ENCODE peak calls at places on chromosomes 6 and 20, in ten cellular contexts. A is naive thymus-derived CD8-positive, alpha-beta T cell; J is glutamatergic neuron; I is sciatic nerve; Y is NCI-H524; Q is B cell; K is stomach; C is left kidney; M is amniotic epithelial cell; T is T-cell. B is an unnamed sample.

GRCh38 chr20:62794007-62794724 is 2.1 kb upstream of the MRGBP start:
- DNase-seq in K (peak; percentile 95), M (peak; percentile 89), Y (peak; percentile 72), T (peak; percentile 90), A (peak; percentile 94), Q (peak; percentile 98), C (peak; percentile 97), I (peak; percentile 99), J (peak; percentile 96), B (peak; percentile 95)

GRCh38 chr6:17336425-17336824 is 55.3 kb downstream of the RBM24 start:
- DNase-seq in A (no peak), J (no peak), Y (no peak), Q (no peak), C (no peak), K (no peak), I (no peak), M (no peak), T (no peak), B (no peak)

GRCh38 chr20:16692442-16692841 is 37.4 kb upstream of the SNRPB2 start:
- DNase-seq in Q (no peak), I (no peak), A (no peak), T (no peak), K (no peak), J (no peak), C (no peak), Y (no peak), M (no peak), B (no peak)

GRCh38 chr20:53949319-53949839 is 121.0 kb downstream of the BCAS1 start:
- DNase-seq in Y (no peak), K (peak; percentile 51), J (no peak), M (peak; percentile 84), I (no peak), C (peak; percentile 29), Q (peak; percentile 70), T (peak; percentile 82), A (peak; percentile 80), B (peak; percentile 40)

GRCh38 chr20:4161447-4162251 is 146.3 kb upstream of the RNF24 start:
- DNase-seq in Y (no peak), J (no peak), M (no peak), T (no peak), I (no peak), Q (no peak), C (peak; percentile 55), A (no peak), K (peak; percentile 89), B (no peak)

GRCh38 chr6:111482236-111482958 is 621 bp downstream of the REV3L start:
- DNase-seq in K (peak; percentile 56), M (no peak), I (peak; percentile 79), C (peak; percentile 82), Q (peak; percentile 72), Y (peak; percentile 46), A (peak; percentile 54), T (peak; percentile 43), J (peak; percentile 58), B (peak; percentile 79)

GRCh38 chr20:2693286-2693995 is 861 bp downstream of the EBF4 start:
- DNase-seq in Q (peak; percentile 67), A (peak; percentile 53), Y (no peak), I (no peak), K (peak; percentile 38), M (peak; percentile 4), C (peak; percentile 76), T (peak; percentile 44), J (peak; percentile 62), B (peak; percentile 66)

GRCh38 chr6:154520280-154520679 is 9.8 kb upstream of the CNKSR3 start:
- DNase-seq in A (no peak), Y (no peak), M (no peak), K (no peak), Q (no peak), J (no peak), C (peak; percentile 22), I (no peak), T (no peak), B (no peak)

GRCh38 chr6:105482227-105482839 is 79.5 kb upstream of the PREP start:
- DNase-seq in C (peak; percentile 32), Q (no peak), T (no peak), Y (no peak), I (peak; percentile 86), A (no peak), M (peak; percentile 36), J (no peak), K (peak; percentile 36), B (no peak)

GRCh38 chr20:56735087-56735642 is 106.1 kb downstream of the TFAP2C start:
- DNase-seq in J (peak; percentile 21), Y (no peak), K (no peak), A (no peak), T (no peak), Q (no peak), M (no peak), I (no peak), C (no peak), B (no peak)

GRCh38 chr6:26552205-26552604 is 14.0 kb downstream of the HMGN4 start:
- DNase-seq in C (no peak), J (no peak), A (no peak), I (no peak), T (no peak), M (no peak), K (no peak), Y (no peak), Q (no peak), B (no peak)

GRCh38 chr6:163863565-163863964 is 449.0 kb downstream of the QKI start:
- DNase-seq in J (no peak), K (no peak), M (no peak), Q (no peak), I (no peak), Y (no peak), T (no peak), C (no peak), A (no peak), B (no peak)

GRCh38 chr6:7881765-7882500 is 28.7 kb downstream of the TXNDC5 start:
- DNase-seq in J (no peak), C (no peak), T (no peak), A (no peak), Q (no peak), M (no peak), Y (no peak), I (no peak), K (no peak), B (no peak)

GRCh38 chr6:95551678-95552324 is 25.5 kb upstream of the MANEA start:
- DNase-seq in M (no peak), I (no peak), T (no peak), J (no peak), K (no peak), C (no peak), Q (no peak), Y (no peak), A (no peak), B (no peak)

GRCh38 chr20:49345538-49345937 is 67.7 kb upstream of the ZNFX1 start:
- DNase-seq in Q (no peak), C (peak; percentile 12), T (no peak), M (no peak), A (no peak), Y (peak; percentile 57), J (no peak), K (no peak), I (no peak), B (peak; percentile 71)

GRCh38 chr20:19405958-19406357 is 193.5 kb downstream of the SLC24A3 start:
- DNase-seq in Q (no peak), K (no peak), T (no peak), I (no peak), A (no peak), J (no peak), C (no peak), Y (no peak), M (no peak), B (no peak)

GRCh38 chr6:153028963-153029362 is 26.5 kb upstream of the MTRF1L start:
- DNase-seq in K (no peak), C (no peak), M (no peak), Y (no peak), T (no peak), A (no peak), Q (no peak), J (no peak), I (no peak), B (no peak)

GRCh38 chr6:142014515-142014914 is 118.2 kb upstream of the GJE1 start:
- DNase-seq in Q (no peak), A (no peak), K (no peak), J (no peak), T (no peak), M (peak; percentile 85), Y (no peak), C (peak; percentile 1), I (no peak), B (no peak)

GRCh38 chr20:52219441-52219840 is 27.9 kb upstream of the ZFP64 start:
- DNase-seq in Y (no peak), C (no peak), T (no peak), A (no peak), K (peak; percentile 31), I (no peak), J (no peak), M (no peak), Q (no peak), B (no peak)

GRCh38 chr6:105601541-105602174 is 198.8 kb upstream of the PREP start:
- DNase-seq in Y (no peak), I (peak; percentile 77), J (no peak), K (peak; percentile 50), M (peak; percentile 92), T (no peak), Q (no peak), A (no peak), C (no peak), B (peak; percentile 90)

GRCh38 chr6:44416103-44416502 is 28.6 kb downstream of the CDC5L start:
- DNase-seq in C (no peak), Y (no peak), A (no peak), Q (no peak), T (no peak), J (no peak), I (no peak), K (peak; percentile 34), M (peak; percentile 49), B (no peak)

GRCh38 chr6:26743941-26744699 is 84.6 kb upstream of the ZNF322 start:
- DNase-seq in A (peak; percentile 14), Q (no peak), I (no peak), C (no peak), T (no peak), M (no peak), K (no peak), J (no peak), Y (no peak), B (no peak)

GRCh38 chr6:160534050-160534696 is 129.9 kb downstream of the LPA start:
- DNase-seq in M (peak; percentile 28), C (peak; percentile 86), T (peak; percentile 31), I (peak; percentile 75), Y (peak; percentile 20), A (peak; percentile 56), Q (peak; percentile 65), J (peak; percentile 84), K (peak; percentile 56), B (peak; percentile 54)

GRCh38 chr20:19588731-19589130 is 169.3 kb upstream of the RIN2 start:
- DNase-seq in K (peak; percentile 62), A (no peak), M (no peak), J (no peak), Q (no peak), Y (peak; percentile 10), C (no peak), T (no peak), I (no peak), B (no peak)

GRCh38 chr6:33886673-33887144 is 82.9 kb upstream of the MLN start:
- DNase-seq in Y (no peak), J (no peak), I (no peak), Q (no peak), K (no peak), A (no peak), M (peak; percentile 66), C (peak; percentile 70), T (no peak), B (peak; percentile 30)

GRCh38 chr20:10375191-10375590 is 58.8 kb downstream of the MKKS start:
- DNase-seq in J (no peak), Q (no peak), A (no peak), K (no peak), M (no peak), C (no peak), Y (no peak), T (no peak), I (no peak), B (no peak)

GRCh38 chr6:102114402-102114801 is 720.9 kb downstream of the GRIK2 start:
- DNase-seq in M (peak; percentile 30), K (no peak), A (no peak), T (no peak), C (peak; percentile 2), J (no peak), Y (no peak), I (no peak), Q (no peak), B (no peak)

GRCh38 chr6:11439017-11439420 is 98.5 kb upstream of the TMEM170B start:
- DNase-seq in M (no peak), A (no peak), K (no peak), Y (no peak), Q (no peak), T (no peak), I (no peak), J (no peak), C (no peak), B (no peak)